ENCODE peak calls at places on chromosomes 11 and 22, in five cellular contexts. S is LNCaP clone FGC, U is RWPE1, I is AG08396, G is nucleus accumbens. F is an unnamed sample.

GRCh38 chr11:61817471-61818202 is 834 bp upstream of the FADS1 start:
- DNase-seq in I (no peak), G (no peak), U (no peak), S (no peak), F (no peak)

GRCh38 chr22:50089231-50090140 is at the start of gene MOV10L1:
- DNase-seq in U (peak; percentile 63), G (no peak), I (peak; percentile 63), S (no peak), F (peak; percentile 51)

GRCh38 chr11:129618046-129618569 is 197.5 kb upstream of the TMEM45B start:
- DNase-seq in I (no peak), S (no peak), U (no peak), G (no peak), F (no peak)

GRCh38 chr22:20131856-20132685 is 467 bp downstream of the ZDHHC8 start:
- DNase-seq in I (peak; percentile 53), S (no peak), U (no peak), G (no peak), F (no peak)

GRCh38 chr22:17970205-17970708 is 54.1 kb downstream of the MICAL3 start:
- DNase-seq in G (no peak), U (no peak), S (no peak), I (no peak), F (peak; percentile 59)

GRCh38 chr11:64349404-64349803 is 9.4 kb downstream of the CCDC88B start:
- DNase-seq in U (no peak), I (no peak), G (no peak), S (no peak), F (no peak)

GRCh38 chr11:126111458-126112116 is 48.9 kb upstream of the CDON start:
- DNase-seq in G (no peak), S (no peak), I (no peak), U (no peak), F (no peak)

GRCh38 chr22:38612217-38613006 is 42.4 kb upstream of the DMC1 start:
- DNase-seq in S (peak; percentile 82), U (no peak), I (no peak), G (no peak), F (no peak)

GRCh38 chr11:60852639-60853468 is 2.9 kb downstream of the PTGDR2 start:
- DNase-seq in G (no peak), I (no peak), U (no peak), S (no peak), F (no peak)

GRCh38 chr11:87889126-87889525 is 286.1 kb downstream of the RAB38 start:
- DNase-seq in I (no peak), S (no peak), U (no peak), G (no peak), F (no peak)

GRCh38 chr22:39097098-39098020 is at the start of gene APOBEC3H:
- DNase-seq in U (peak; percentile 45), S (no peak), G (no peak), I (no peak), F (peak; percentile 67)